ENCODE peak calls at places on chromosomes 5 and 9, in seven cellular contexts. C, D, J, Z, N, L and M are unnamed samples.
A peak's percentile ranks its signal among the peaks of the same experiment; 100 is the strongest.

GRCh38 chr5:131436081-131436480 is 172.2 kb downstream of the CDC42SE2 start:
- DNase-seq in J (no peak), C (no peak), D (no peak), Z (no peak), L (no peak), N (no peak), M (no peak)

GRCh38 chr9:98045234-98046160 is 11.0 kb upstream of the NANS start:
- DNase-seq in J (peak; percentile 84), C (no peak), N (peak; percentile 50), L (peak; percentile 77), Z (no peak), D (peak; percentile 87), M (no peak)

GRCh38 chr9:120845255-120845654 is 2.5 kb upstream of the PSMD5 start:
- DNase-seq in L (no peak), J (no peak), D (no peak), C (no peak), N (no peak), Z (no peak), M (no peak)

GRCh38 chr5:106397700-106398099 is 1273.0 kb downstream of the EFNA5 start:
- DNase-seq in Z (no peak), N (no peak), D (peak; percentile 89), J (no peak), L (no peak), C (no peak), M (peak; percentile 1)

GRCh38 chr5:103993028-103993427 is 430.4 kb upstream of the NUDT12 start:
- DNase-seq in N (no peak), C (no peak), L (no peak), Z (no peak), J (no peak), D (no peak), M (no peak)

GRCh38 chr5:1008451-1009358 is at the start of gene NKD2:
- DNase-seq in D (no peak), N (peak; percentile 89), L (no peak), Z (peak; percentile 90), J (no peak), C (peak; percentile 93), M (no peak)

GRCh38 chr5:1186351-1187233 is 14.8 kb upstream of the SLC6A19 start:
- DNase-seq in N (no peak), C (no peak), D (no peak), L (peak; percentile 75), J (no peak), Z (no peak), M (no peak)

GRCh38 chr5:89128930-89129625 is 246.1 kb upstream of the MEF2C start:
- DNase-seq in J (no peak), N (peak; percentile 69), D (no peak), Z (no peak), L (no peak), C (peak; percentile 28), M (no peak)

GRCh38 chr9:137664676-137665075 is 45.9 kb downstream of the EHMT1 start:
- DNase-seq in L (peak; percentile 75), J (no peak), Z (no peak), C (no peak), D (no peak), N (no peak), M (no peak)

GRCh38 chr9:72349240-72349639 is 15.8 kb downstream of the ZFAND5 start:
- DNase-seq in N (no peak), L (no peak), J (no peak), D (no peak), Z (no peak), C (no peak), M (no peak)

GRCh38 chr9:74960548-74960947 is 7.8 kb upstream of the C9orf40 start:
- DNase-seq in J (no peak), D (no peak), Z (no peak), N (no peak), C (no peak), L (peak; percentile 6), M (no peak)
- TF ChIP-seq YY1 in J (no peak), D (no peak), Z (no peak), N (no peak), C (no peak), L (no peak), M (no peak)

GRCh38 chr9:86279839-86280238 is 2.5 kb downstream of the ISCA1 start:
- DNase-seq in D (no peak), Z (no peak), N (no peak), L (no peak), C (no peak), J (no peak), M (no peak)
- TF ChIP-seq YY1 in D (no peak), Z (no peak), N (no peak), L (no peak), C (no peak), J (no peak), M (no peak)

GRCh38 chr5:128083811-128084227 is 253 bp downstream of the SLC12A2 start:
- DNase-seq in L (peak; percentile 4), J (no peak), C (peak; percentile 87), Z (peak; percentile 81), N (no peak), D (no peak), M (no peak)
- TF ChIP-seq YY1 in L (no peak), J (no peak), C (no peak), Z (no peak), N (no peak), D (no peak), M (no peak)

DNA sequence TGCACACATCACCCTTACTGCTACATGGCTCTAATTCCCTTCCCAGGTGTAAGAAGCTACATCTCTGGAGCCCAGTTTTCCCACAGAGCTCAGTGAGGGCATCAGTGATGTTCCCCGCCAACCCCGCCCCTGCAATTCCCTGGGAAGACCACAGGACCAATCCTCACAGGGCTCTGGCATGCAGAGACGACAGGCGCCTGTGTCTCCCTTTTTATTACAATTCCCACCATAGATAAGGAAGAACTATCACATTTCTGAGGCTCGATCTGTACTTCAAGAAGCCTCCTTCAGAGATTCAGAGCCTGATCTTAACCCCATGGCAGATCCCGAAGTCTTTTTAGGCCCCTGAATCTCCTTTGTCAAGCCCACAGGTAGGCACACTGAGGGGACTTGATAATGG is at the start of gene OR1L6:
- DNase-seq in L (no peak), J (no peak), Z (no peak), N (no peak), D (no peak), C (no peak), M (no peak)
- TF ChIP-seq YY1 in L (no peak), J (no peak), Z (no peak), N (no peak), D (no peak), C (no peak), M (no peak)

GRCh38 chr5:145834917-145835838 is at the start of gene PRELID2:
- DNase-seq in D (peak; percentile 79), Z (peak; percentile 91), N (peak; percentile 91), L (peak; percentile 89), C (peak; percentile 89), J (peak; percentile 27), M (peak; percentile 57)
- TF ChIP-seq YY1 in D (peak; percentile 73), Z (peak; percentile 11), N (no peak), L (peak; percentile 82), C (peak; percentile 55), J (no peak), M (no peak)

GRCh38 chr9:92974696-92975451 is 27.6 kb downstream of the FGD3 start:
- DNase-seq in Z (no peak), C (no peak), N (no peak), D (no peak), L (no peak), J (no peak), M (no peak)

GRCh38 chr9:92975452-92975770 is 28.1 kb downstream of the FGD3 start:
- DNase-seq in N (no peak), L (no peak), J (no peak), Z (no peak), C (no peak), D (no peak), M (no peak)

GRCh38 chr9:92974161-92974661 is 26.9 kb downstream of the FGD3 start:
- DNase-seq in L (peak; percentile 32), D (no peak), Z (peak; percentile 33), C (no peak), N (no peak), J (no peak), M (no peak)

GRCh38 chr9:92971776-92972175 is 24.5 kb downstream of the FGD3 start:
- DNase-seq in N (no peak), J (no peak), D (no peak), L (no peak), C (no peak), Z (peak; percentile 39), M (no peak)

DNA sequence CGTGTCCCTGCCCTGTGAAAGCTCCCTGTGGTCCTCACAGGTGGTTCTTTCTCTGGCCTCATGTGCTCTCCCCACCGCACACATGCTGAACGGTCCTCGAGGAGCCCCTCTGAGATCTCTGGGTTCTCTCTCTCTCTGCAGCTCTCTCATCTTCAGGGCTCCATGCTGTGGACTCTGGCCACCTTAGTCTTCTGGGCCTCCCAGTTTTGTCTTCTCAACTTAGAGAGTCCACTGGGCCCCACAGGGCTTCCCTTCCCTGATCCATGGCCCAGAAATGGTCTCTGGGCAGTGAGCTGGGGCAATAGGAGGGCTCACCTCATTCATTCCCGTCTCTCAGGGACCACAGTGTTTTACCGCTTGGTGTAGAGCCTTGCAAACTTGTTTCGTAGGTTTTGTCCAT is 26.4 kb downstream of the FGD3 start:
- DNase-seq in D (no peak), C (no peak), Z (peak; percentile 22), N (no peak), L (no peak), J (no peak), M (no peak)
- TF ChIP-seq YY1 in D (no peak), C (no peak), Z (no peak), N (no peak), L (no peak), J (no peak), M (no peak)

GRCh38 chr5:82489668-82490067 is 211.5 kb upstream of the RPS23 start:
- DNase-seq in N (no peak), Z (no peak), D (no peak), C (no peak), L (peak; percentile 52), J (no peak), M (no peak)
- TF ChIP-seq YY1 in N (no peak), Z (no peak), D (no peak), C (no peak), L (no peak), J (no peak), M (no peak)